ENCODE peak calls at places on chromosomes 16 and 17, in four cellular contexts. Q, M, T and O are unnamed samples.

GRCh38 chr17:31357831-31358400 is 33.6 kb upstream of the RAB11FIP4 start:
- DNase-seq in T (no peak), M (no peak), Q (no peak), O (no peak)

GRCh38 chr17:73340093-73340596 is 28.3 kb upstream of the CDC42EP4 start:
- DNase-seq in T (no peak), M (no peak), Q (no peak), O (peak; percentile 71)

GRCh38 chr17:63946440-63947363 is 14.6 kb upstream of the CD79B start:
- DNase-seq in T (peak; percentile 78), M (no peak), Q (no peak), O (peak; percentile 22)

GRCh38 chr16:6016530-6017184 is 919.1 kb upstream of the EEF2KMT start:
- DNase-seq in M (no peak), Q (no peak), T (peak; percentile 90), O (no peak)

GRCh38 chr17:45951941-45952340 is 47.1 kb upstream of the STH start:
- DNase-seq in M (no peak), T (no peak), Q (peak; percentile 26), O (no peak)

GRCh38 chr17:45823598-45823997 is 21.1 kb upstream of the SPPL2C start:
- DNase-seq in Q (no peak), T (no peak), M (no peak), O (no peak)

GRCh38 chr17:79294459-79295071 is 219.9 kb downstream of the ENGASE start:
- DNase-seq in Q (peak; percentile 51), T (peak; percentile 92), M (no peak), O (no peak)

GRCh38 chr16:24505959-24506358 is 33.4 kb upstream of the RBBP6 start:
- DNase-seq in T (no peak), Q (no peak), M (no peak), O (no peak)

GRCh38 chr17:65530158-65530984 is 31.1 kb downstream of the AXIN2 start:
- DNase-seq in T (no peak), Q (no peak), M (no peak), O (no peak)

GRCh38 chr17:5706835-5707234 is 122.5 kb upstream of the NLRP1 start:
- DNase-seq in Q (peak; percentile 75), T (peak; percentile 83), M (no peak), O (peak; percentile 33)

GRCh38 chr17:76678330-76678729 is 32.4 kb downstream of the MXRA7 start:
- DNase-seq in T (no peak), Q (no peak), M (no peak), O (no peak)

GRCh38 chr17:55285340-55286301 is 20.9 kb downstream of the HLF start:
- DNase-seq in M (peak; percentile 61), T (no peak), Q (peak; percentile 78), O (no peak)

GRCh38 chr16:11877374-11877773 is 26.0 kb upstream of the RSL1D1 start:
- DNase-seq in M (no peak), Q (no peak), T (no peak), O (no peak)

GRCh38 chr17:33667671-33668070 is 374.6 kb upstream of the ASIC2 start:
- DNase-seq in T (no peak), Q (no peak), M (no peak), O (no peak)

GRCh38 chr17:81552244-81553017 is at the start of gene FAAP100:
- DNase-seq in Q (peak; percentile 90), T (peak; percentile 93), M (peak; percentile 69), O (peak; percentile 70)

GRCh38 chr16:23670137-23670776 is 8.4 kb upstream of the PLK1 start:
- DNase-seq in T (no peak), Q (no peak), M (no peak), O (no peak)

GRCh38 chr17:7667616-7668406 is 17.1 kb downstream of the ATP1B2 start:
- DNase-seq in T (no peak), Q (peak; percentile 48), M (no peak), O (no peak)

GRCh38 chr16:12771341-12771798 is 32.3 kb downstream of the CPPED1 start:
- DNase-seq in Q (no peak), M (no peak), T (no peak), O (no peak)

GRCh38 chr17:13561606-13562270 is 40.0 kb downstream of the HS3ST3A1 start:
- DNase-seq in T (no peak), Q (no peak), M (no peak), O (no peak)

GRCh38 chr17:68910256-68910705 is 44.9 kb downstream of the ABCA8 start:
- DNase-seq in T (peak; percentile 31), Q (peak; percentile 68), M (peak; percentile 19), O (no peak)

GRCh38 chr17:1006054-1006453 is 9.1 kb downstream of the TIMM22 start:
- DNase-seq in M (no peak), T (no peak), Q (no peak), O (no peak)

GRCh38 chr17:18321309-18321708 is 6.2 kb downstream of the SMCR8 start:
- DNase-seq in M (no peak), Q (no peak), T (peak; percentile 51), O (peak; percentile 16)

GRCh38 chr17:57948555-57949420 is 6.4 kb downstream of the CUEDC1 start:
- DNase-seq in M (no peak), T (no peak), Q (no peak), O (peak; percentile 100)

GRCh38 chr16:15545544-15545943 is 97.4 kb downstream of the MARF1 start:
- DNase-seq in M (no peak), Q (no peak), T (no peak), O (no peak)

GRCh38 chr17:79024901-79025737 is 1.1 kb downstream of the C1QTNF1 start:
- DNase-seq in M (no peak), T (no peak), Q (no peak), O (no peak)

GRCh38 chr17:7830616-7831015 is 3.4 kb upstream of the KDM6B start:
- DNase-seq in M (no peak), T (no peak), Q (no peak), O (no peak)

GRCh38 chr17:45838751-45839150 is 5.9 kb upstream of the SPPL2C start:
- DNase-seq in T (no peak), Q (no peak), M (no peak), O (no peak)

GRCh38 chr16:79628501-79628975 is 28.0 kb upstream of the MAF start:
- DNase-seq in Q (no peak), M (no peak), T (no peak), O (no peak)

GRCh38 chr16:83924686-83925085 is 25.8 kb downstream of the MLYCD start:
- DNase-seq in Q (no peak), T (no peak), M (no peak), O (no peak)

GRCh38 chr16:21169249-21169981 is 10.9 kb downstream of the LDAF1 start:
- DNase-seq in T (no peak), Q (no peak), M (no peak), O (no peak)

GRCh38 chr17:81648707-81649085 is 7.6 kb downstream of the PDE6G start:
- DNase-seq in M (no peak), T (no peak), Q (no peak), O (no peak)

GRCh38 chr16:78388920-78389564 is 289.6 kb downstream of the WWOX start:
- DNase-seq in M (no peak), Q (no peak), T (no peak), O (no peak)

GRCh38 chr16:86611517-86611840 is 33.1 kb downstream of the FOXL1 start:
- DNase-seq in Q (no peak), T (no peak), M (no peak), O (no peak)

GRCh38 chr17:17527534-17527933 is 31.3 kb upstream of the RASD1 start:
- DNase-seq in M (no peak), Q (no peak), T (no peak), O (no peak)

GRCh38 chr17:7704601-7705268 is at the start of gene EFNB3:
- DNase-seq in M (peak; percentile 85), Q (peak; percentile 64), T (peak; percentile 92), O (no peak)

GRCh38 chr16:72131036-72131435 is 37.4 kb downstream of the DHX38 start:
- DNase-seq in M (no peak), T (no peak), Q (no peak), O (no peak)

GRCh38 chr17:48500435-48501426 is 30.1 kb downstream of the HOXB1 start:
- DNase-seq in T (no peak), M (no peak), Q (no peak), O (no peak)

GRCh38 chr17:82118815-82119380 is 20.9 kb upstream of the FASN start:
- DNase-seq in M (no peak), Q (no peak), T (peak; percentile 77), O (no peak)

GRCh38 chr17:11550431-11550830 is 47.8 kb upstream of the DNAH9 start:
- DNase-seq in T (no peak), Q (no peak), M (no peak), O (no peak)